ENCODE peak calls at places on chromosomes 7 and 10, in four cellular contexts. E is PC-3, O is activated T-cell treated with anti-CD3 and anti-CD28 coated beads for 1 hour, H is transverse colon. F is an unnamed sample.

GRCh38 chr10:31808258-31809218 is 120.1 kb downstream of the ARHGAP12 start:
- DNase-seq in O (no peak), E (peak), H (peak), F (no peak)

GRCh38 chr7:146129997-146130396 is 13.4 kb downstream of the CNTNAP2 start:
- DNase-seq in H (no peak), O (no peak), E (no peak), F (no peak)

GRCh38 chr7:79610301-79610700 is 156.8 kb upstream of the MAGI2 start:
- DNase-seq in E (no peak), H (no peak), O (no peak), F (no peak)

GRCh38 chr7:106566672-106567071 is 94.3 kb downstream of the CCDC71L start:
- DNase-seq in E (no peak), H (no peak), O (no peak), F (no peak)

GRCh38 chr7:99224263-99224947 is 16.5 kb upstream of the KPNA7 start:
- DNase-seq in O (no peak), E (peak), H (peak), F (no peak)

GRCh38 chr10:69086131-69086530 is 1.8 kb upstream of the SRGN start:
- DNase-seq in O (no peak), H (no peak), E (no peak), F (no peak)

GRCh38 chr10:75096749-75097148 is 14.7 kb upstream of the SAMD8 start:
- DNase-seq in H (no peak), E (peak), O (no peak), F (no peak)

GRCh38 chr10:30742471-30742870 is 112.9 kb upstream of the LYZL2 start:
- DNase-seq in O (no peak), H (no peak), E (no peak), F (no peak)

GRCh38 chr7:145928937-145929336 is 187.7 kb upstream of the CNTNAP2 start:
- DNase-seq in H (no peak), E (no peak), O (no peak), F (no peak)

F was measured in T-helper 9 cell.